ENCODE peak calls at places on chromosomes 7 and 10, in four cellular contexts. I, E, F and Q are unnamed samples.

GRCh38 chr10:82660205-82660604 is 785.2 kb downstream of the NRG3 start:
- DNase-seq in E (no peak), I (no peak), F (no peak), Q (no peak)

GRCh38 chr7:5270788-5271187 is 12.0 kb upstream of the SLC29A4 start:
- DNase-seq in I (no peak), E (no peak), F (no peak), Q (no peak)

GRCh38 chr10:26586211-26586610 is 111.3 kb upstream of the PDSS1 start:
- DNase-seq in E (no peak), F (no peak), I (no peak), Q (no peak)

GRCh38 chr10:17645591-17646345 is 1.8 kb downstream of the STAM start:
- DNase-seq in F (no peak), I (no peak), E (no peak), Q (no peak)

GRCh38 chr7:155583636-155584035 is 37.3 kb upstream of the CNPY1 start:
- DNase-seq in E (no peak), I (no peak), F (no peak), Q (no peak)

GRCh38 chr7:50358808-50359207 is 54.3 kb downstream of the IKZF1 start:
- DNase-seq in I (no peak), F (no peak), E (no peak), Q (no peak)

GRCh38 chr7:137656227-137656849 is 190.4 kb downstream of the DGKI start:
- DNase-seq in I (peak; percentile 61), E (peak; percentile 51), F (peak; percentile 55), Q (peak; percentile 83)

GRCh38 chr7:98760201-98760651 is 109.6 kb downstream of the TMEM130 start:
- DNase-seq in I (no peak), E (no peak), F (no peak), Q (no peak)

GRCh38 chr7:1087952-1088920 is at the start of gene GPER1:
- DNase-seq in F (no peak), I (no peak), E (no peak), Q (no peak)

GRCh38 chr10:8778713-8779112 is 724.2 kb downstream of the GATA3 start:
- DNase-seq in F (no peak), E (no peak), I (no peak), Q (no peak)

GRCh38 chr7:74579800-74580685 is 77.5 kb upstream of the GTF2I start:
- DNase-seq in E (no peak), I (peak; percentile 36), F (no peak), Q (no peak)

GRCh38 chr10:61844116-61844515 is 57.4 kb upstream of the ARID5B start:
- DNase-seq in I (no peak), E (no peak), F (no peak), Q (no peak)

GRCh38 chr10:30827531-30828120 is 198.1 kb upstream of the LYZL2 start:
- DNase-seq in F (no peak), I (no peak), E (no peak), Q (no peak)

GRCh38 chr7:123533929-123534382 is 439 bp downstream of the IQUB start:
- DNase-seq in E (no peak), I (no peak), F (peak; percentile 42), Q (no peak)

GRCh38 chr10:37872283-37872682 is 14.9 kb upstream of the ZNF248 start:
- DNase-seq in F (no peak), I (no peak), E (no peak), Q (no peak)

GRCh38 chr7:43873300-43873699 is 4.0 kb upstream of the MRPS24 start:
- DNase-seq in F (no peak), E (no peak), I (no peak), Q (no peak)

GRCh38 chr7:132317856-132318255 is 258.4 kb downstream of the PLXNA4 start:
- DNase-seq in I (no peak), E (no peak), F (no peak), Q (no peak)

GRCh38 chr7:37943905-37944736 is 23.7 kb downstream of the EPDR1 start:
- DNase-seq in F (no peak), E (no peak), I (no peak), Q (peak; percentile 65)

GRCh38 chr7:2876031-2876862 is 32.1 kb upstream of the GNA12 start:
- DNase-seq in I (no peak), E (no peak), F (no peak), Q (no peak)

GRCh38 chr10:49177391-49178355 is 10.5 kb downstream of the TMEM273 start:
- DNase-seq in F (no peak), E (peak; percentile 37), I (no peak), Q (peak; percentile 80)

GRCh38 chr10:115963848-115964247 is 309.2 kb downstream of the GFRA1 start:
- DNase-seq in I (no peak), F (no peak), E (no peak), Q (no peak)

GRCh38 chr7:760006-760405 is 32.9 kb upstream of the PRKAR1B start:
- DNase-seq in F (no peak), I (no peak), E (no peak), Q (no peak)

GRCh38 chr7:111098011-111098925 is 7.3 kb downstream of the LRRN3 start:
- DNase-seq in F (peak; percentile 10), I (no peak), E (no peak), Q (peak; percentile 78)